ENCODE peak calls at places on chromosomes 16 and 17, in ten cellular contexts. V is renal cortical epithelial cell; S is NCI-H460; N is left lung; K is left ventricle myocardium superior; M is Ammon's horn; G is AG08396; P is activated naive CD8-positive, alpha-beta T cell treated with anti-CD3 and anti-CD28 coated beads, Interleukin-2, amount 10 ng/mL, durations not matched to agents 7 days and 5 days; X is left cardiac atrium; Y is HuH-7. A is an unnamed sample.

GRCh38 chr17:75909812-75910274 is 5.2 kb upstream of the MRPL38 start:
- DNase-seq in V (no peak), S (no peak), N (no peak), K (peak; percentile 55), M (no peak), G (no peak), P (no peak), X (peak; percentile 76), Y (no peak), A (peak; percentile 40)

GRCh38 chr17:17765359-17765758 is 71.4 kb downstream of the SREBF1 start:
- DNase-seq in V (no peak), S (no peak), N (no peak), K (no peak), M (no peak), G (no peak), P (no peak), X (no peak), Y (no peak), A (no peak)

GRCh38 chr16:70749006-70749678 is 51.8 kb downstream of the VAC14 start:
- DNase-seq in V (no peak), S (no peak), N (no peak), K (no peak), M (no peak), G (no peak), P (no peak), X (no peak), Y (no peak), A (no peak)

GRCh38 chr16:55494994-55495421 is 13.9 kb upstream of the LPCAT2 start:
- DNase-seq in V (peak; percentile 66), S (no peak), N (no peak), K (no peak), M (peak; percentile 89), G (peak; percentile 76), P (no peak), X (no peak), Y (no peak), A (no peak)

GRCh38 chr17:41812176-41813038 is at the start of gene FKBP10:
- DNase-seq in V (peak; percentile 62), S (peak; percentile 70), N (peak; percentile 76), K (peak; percentile 75), M (peak; percentile 46), G (peak; percentile 94), P (no peak), X (peak; percentile 83), Y (peak; percentile 77), A (peak; percentile 84)

GRCh38 chr16:2966803-2967184 is 2.4 kb upstream of the PAQR4 start:
- DNase-seq in V (no peak), S (no peak), N (no peak), K (peak; percentile 57), M (no peak), G (no peak), P (no peak), X (no peak), Y (no peak), A (peak; percentile 53)

GRCh38 chr16:47008612-47009011 is 35.1 kb upstream of the DNAJA2 start:
- DNase-seq in V (no peak), S (no peak), N (no peak), K (no peak), M (no peak), G (no peak), P (no peak), X (no peak), Y (no peak), A (no peak)

GRCh38 chr17:50630524-50631194 is 4.0 kb upstream of the ABCC3 start:
- DNase-seq in V (no peak), S (peak; percentile 56), N (no peak), K (peak; percentile 65), M (no peak), G (peak; percentile 69), P (peak; percentile 73), X (no peak), Y (peak; percentile 88), A (peak; percentile 84)

GRCh38 chr17:79852748-79853147 is 13.5 kb upstream of the CBX4 start:
- DNase-seq in V (peak; percentile 66), S (no peak), N (no peak), K (no peak), M (no peak), G (peak; percentile 48), P (no peak), X (no peak), Y (no peak), A (no peak)

GRCh38 chr16:23145608-23146007 is 3.6 kb downstream of the USP31 start:
- DNase-seq in V (peak; percentile 98), S (no peak), N (no peak), K (no peak), M (no peak), G (no peak), P (no peak), X (no peak), Y (no peak), A (no peak)

GRCh38 chr17:75557075-75557851 is 30.3 kb upstream of the MYO15B start:
- DNase-seq in V (peak; percentile 94), S (no peak), N (peak; percentile 84), K (no peak), M (peak; percentile 85), G (peak; percentile 57), P (no peak), X (no peak), Y (peak; percentile 99), A (no peak)

GRCh38 chr16:87464691-87465300 is 28.0 kb downstream of the ZCCHC14 start:
- DNase-seq in V (peak; percentile 92), S (no peak), N (peak; percentile 90), K (peak; percentile 73), M (peak; percentile 43), G (peak; percentile 89), P (peak; percentile 35), X (peak; percentile 86), Y (no peak), A (peak; percentile 90)

GRCh38 chr17:4420692-4421131 is 13.0 kb upstream of the SPNS3 start:
- DNase-seq in V (peak; percentile 80), S (peak; percentile 75), N (peak; percentile 40), K (no peak), M (peak; percentile 92), G (peak; percentile 80), P (peak; percentile 41), X (peak; percentile 38), Y (peak; percentile 72), A (peak; percentile 64)

GRCh38 chr16:57045694-57046381 is 46.5 kb upstream of the CPNE2 start:
- DNase-seq in V (peak; percentile 53), S (peak; percentile 13), N (no peak), K (peak; percentile 81), M (peak; percentile 87), G (peak; percentile 74), P (no peak), X (peak; percentile 76), Y (peak; percentile 79), A (peak; percentile 91)

GRCh38 chr16:67966549-67967182 is 1.8 kb downstream of the SLC12A4 start:
- DNase-seq in V (peak; percentile 16), S (no peak), N (peak; percentile 56), K (peak; percentile 60), M (no peak), G (peak; percentile 80), P (no peak), X (peak; percentile 50), Y (no peak), A (no peak)

GRCh38 chr17:79628861-79629547 is 18.2 kb upstream of the RBFOX3 start:
- DNase-seq in V (no peak), S (no peak), N (peak; percentile 4), K (no peak), M (no peak), G (no peak), P (peak; percentile 8), X (peak; percentile 2), Y (no peak), A (peak; percentile 16)

GRCh38 chr17:35740997-35741931 is 9.8 kb downstream of the RASL10B start:
- DNase-seq in V (no peak), S (no peak), N (no peak), K (no peak), M (no peak), G (no peak), P (peak; percentile 52), X (peak; percentile 22), Y (peak; percentile 23), A (no peak)

GRCh38 chr17:77959926-77960521 is 1.5 kb downstream of the TNRC6C start:
- DNase-seq in V (peak; percentile 19), S (no peak), N (no peak), K (no peak), M (peak; percentile 52), G (no peak), P (no peak), X (no peak), Y (peak; percentile 47), A (no peak)

GRCh38 chr17:43978078-43978477 is 24.3 kb upstream of the PYY start:
- DNase-seq in V (no peak), S (no peak), N (no peak), K (no peak), M (no peak), G (no peak), P (no peak), X (no peak), Y (no peak), A (no peak)

GRCh38 chr16:61829631-61830030 is 206.6 kb downstream of the CDH8 start:
- DNase-seq in V (peak; percentile 31), S (no peak), N (no peak), K (no peak), M (no peak), G (no peak), P (no peak), X (no peak), Y (no peak), A (no peak)

GRCh38 chr16:71348262-71349085 is 10.0 kb upstream of the CALB2 start:
- DNase-seq in V (no peak), S (no peak), N (no peak), K (no peak), M (no peak), G (no peak), P (no peak), X (no peak), Y (no peak), A (no peak)

GRCh38 chr17:54860617-54861468 is 39.8 kb upstream of the TOM1L1 start:
- DNase-seq in V (no peak), S (no peak), N (no peak), K (no peak), M (no peak), G (no peak), P (no peak), X (no peak), Y (no peak), A (no peak)

GRCh38 chr17:34756670-34757021 is 177.3 kb downstream of the TMEM132E start:
- DNase-seq in V (peak; percentile 16), S (no peak), N (no peak), K (no peak), M (peak; percentile 13), G (no peak), P (no peak), X (no peak), Y (no peak), A (no peak)

GRCh38 chr17:29193146-29193545 is 12.9 kb upstream of the MYO18A start:
- DNase-seq in V (no peak), S (no peak), N (peak; percentile 2), K (no peak), M (no peak), G (no peak), P (no peak), X (no peak), Y (no peak), A (no peak)

GRCh38 chr16:86012221-86012620 is 113.3 kb downstream of the IRF8 start:
- DNase-seq in V (no peak), S (no peak), N (no peak), K (no peak), M (no peak), G (no peak), P (peak; percentile 10), X (no peak), Y (no peak), A (no peak)

GRCh38 chr17:726331-726919 is 6.0 kb upstream of the TLCD3A start:
- DNase-seq in V (no peak), S (no peak), N (no peak), K (no peak), M (no peak), G (no peak), P (no peak), X (no peak), Y (no peak), A (no peak)